ENCODE peak calls at places on chromosome 5, in seven cellular contexts. H is fibroblast of villous mesenchyme, K is IMR-90, I is mesothelial cell of epicardium, M is AG10803, S is astrocyte of the cerebellum, P is cardiac muscle cell. A is an unnamed sample.

GRCh38 chr5:91301459-91301858 is 81.7 kb downstream of the ARRDC3 start:
- DNase-seq in S (no peak), P (peak), I (no peak), H (peak), K (peak), M (peak), A (no peak)

GRCh38 chr5:65152131-65152530 is 329.6 kb downstream of the ADAMTS6 start:
- DNase-seq in P (no peak), S (no peak), M (peak), K (peak), H (peak), I (no peak), A (no peak)

GRCh38 chr5:33230467-33231078 is 210.2 kb upstream of the TARS1 start:
- DNase-seq in M (no peak), S (no peak), H (no peak), K (no peak), P (peak), I (no peak), A (no peak)

GRCh38 chr5:54837939-54838457 is 147.4 kb downstream of the ESM1 start:
- DNase-seq in P (no peak), I (no peak), S (no peak), K (peak), M (no peak), H (no peak), A (no peak)

GRCh38 chr5:80190960-80191359 is 64.9 kb downstream of the SERINC5 start:
- DNase-seq in H (no peak), K (no peak), I (no peak), P (no peak), M (no peak), S (no peak), A (peak)

GRCh38 chr5:115531787-115532367 is 12.7 kb downstream of the FEM1C start:
- DNase-seq in K (no peak), H (no peak), P (no peak), M (no peak), I (no peak), S (no peak), A (no peak)

GRCh38 chr5:65075623-65076250 is 307.0 kb downstream of the CWC27 start:
- DNase-seq in M (no peak), P (no peak), I (no peak), H (peak), K (no peak), S (no peak), A (no peak)

GRCh38 chr5:59840200-59840601 is 53.3 kb downstream of the PDE4D start:
- DNase-seq in S (no peak), P (peak), M (no peak), K (peak), H (peak), I (no peak), A (no peak)

GRCh38 chr5:13976867-13977479 is 32.5 kb upstream of the DNAH5 start:
- DNase-seq in S (peak), I (no peak), H (peak), P (peak), M (peak), K (peak), A (peak)

GRCh38 chr5:170846416-170846815 is 15.4 kb upstream of the RANBP17 start:
- DNase-seq in M (no peak), H (peak), S (no peak), I (no peak), P (no peak), K (no peak), A (no peak)

GRCh38 chr5:177491983-177492746 is 5.2 kb downstream of the PDLIM7 start:
- DNase-seq in H (no peak), I (no peak), M (no peak), P (no peak), K (no peak), S (no peak), A (no peak)

GRCh38 chr5:64666058-64666457 is 24.2 kb upstream of the SHISAL2B start:
- DNase-seq in P (peak), S (no peak), K (peak), H (peak), M (peak), I (no peak), A (no peak)

GRCh38 chr5:151492729-151493128 is 45.3 kb downstream of the SLC36A1 start:
- DNase-seq in M (peak), I (no peak), K (peak), H (peak), S (no peak), P (peak), A (no peak)

GRCh38 chr5:150245111-150245789 is 44.3 kb downstream of the CAMK2A start:
- DNase-seq in M (peak), P (peak), K (peak), H (peak), I (no peak), S (no peak), A (no peak)

GRCh38 chr5:168434746-168435321 is 51.4 kb upstream of the RARS1 start:
- DNase-seq in P (no peak), S (no peak), M (peak), H (no peak), I (no peak), K (peak), A (no peak)

GRCh38 chr5:149550267-149550582 is 1.0 kb downstream of the CSNK1A1 start:
- DNase-seq in M (peak), H (peak), I (no peak), S (peak), K (peak), P (peak), A (no peak)

GRCh38 chr5:143601917-143602333 is 198.4 kb upstream of the NR3C1 start:
- DNase-seq in M (no peak), K (no peak), I (no peak), H (no peak), P (no peak), S (no peak), A (no peak)

GRCh38 chr5:104189031-104189430 is 626.4 kb upstream of the NUDT12 start:
- DNase-seq in K (peak), P (peak), H (peak), M (peak), S (peak), I (no peak), A (no peak)

GRCh38 chr5:159102294-159102934 is 2.7 kb upstream of the EBF1 start:
- DNase-seq in I (no peak), P (no peak), K (no peak), H (no peak), M (peak), S (no peak), A (peak)

GRCh38 chr5:150780816-150781221 is 2.3 kb downstream of the SMIM3 start:
- DNase-seq in M (peak), K (peak), P (peak), I (no peak), S (no peak), H (peak), A (no peak)

GRCh38 chr5:141825836-141826560 is 52.2 kb downstream of the PCDH1 start:
- DNase-seq in P (no peak), K (no peak), S (no peak), H (peak), M (no peak), I (no peak), A (no peak)

GRCh38 chr5:53557386-53557785 is 3.1 kb upstream of the NDUFS4 start:
- DNase-seq in H (no peak), S (no peak), M (peak), I (no peak), K (peak), P (no peak), A (no peak)

GRCh38 chr5:156295434-156295833 is 31.5 kb upstream of the SGCD start:
- DNase-seq in K (no peak), P (no peak), I (no peak), M (no peak), H (no peak), S (no peak), A (no peak)

GRCh38 chr5:157520911-157521703 is 54.5 kb downstream of the ADAM19 start:
- DNase-seq in M (peak), H (peak), P (peak), S (no peak), K (peak), I (no peak), A (no peak)

GRCh38 chr5:53403291-53403690 is 77.1 kb upstream of the FST start:
- DNase-seq in I (no peak), K (peak), M (peak), H (no peak), P (peak), S (peak), A (no peak)

GRCh38 chr5:1093361-1093760 is 18.5 kb downstream of the SLC12A7 start:
- DNase-seq in I (no peak), M (no peak), S (no peak), H (no peak), P (no peak), K (no peak), A (no peak)

GRCh38 chr5:143024227-143024920 is 254.2 kb downstream of the ARHGAP26 start:
- DNase-seq in K (no peak), I (no peak), M (no peak), P (no peak), S (no peak), H (no peak), A (no peak)

GRCh38 chr5:6088706-6089105 is 289.6 kb downstream of the MED10 start:
- DNase-seq in S (no peak), K (no peak), P (no peak), I (no peak), M (no peak), H (no peak), A (no peak)

DNA sequence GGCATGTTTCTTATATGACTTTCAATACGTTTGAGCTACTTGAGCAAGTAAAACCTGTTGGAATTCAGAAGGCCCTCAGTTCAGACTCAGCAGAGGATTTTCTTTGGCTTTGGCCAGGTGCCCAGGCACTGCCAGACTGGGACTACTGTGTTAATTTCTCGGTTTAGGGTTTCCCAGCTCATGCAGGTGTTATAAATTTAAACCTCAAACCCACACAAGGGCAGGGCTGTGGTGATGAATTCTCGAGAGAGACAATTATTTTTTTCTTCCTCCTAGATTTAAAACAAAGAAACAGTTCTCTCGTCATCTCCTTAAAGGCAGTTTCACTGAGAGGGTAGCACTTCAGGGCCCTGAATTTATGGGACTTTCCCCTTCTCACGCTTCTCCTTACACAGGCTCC is 406.0 kb upstream of the PIK3R1 start:
- DNase-seq in S (peak), H (no peak), K (no peak), P (no peak), I (peak), M (no peak), A (no peak)
- TF ChIP-seq CTCF in S (no peak), H (no peak), K (no peak), P (no peak), I (no peak), M (no peak), A (no peak)

GRCh38 chr5:41508186-41508585 is 2.2 kb downstream of the PLCXD3 start:
- DNase-seq in M (no peak), H (no peak), S (no peak), P (no peak), I (no peak), K (no peak), A (no peak)

GRCh38 chr5:41509399-41510175 is 814 bp downstream of the PLCXD3 start:
- DNase-seq in K (no peak), P (no peak), S (no peak), I (no peak), H (no peak), M (no peak), A (no peak)

GRCh38 chr5:41510176-41510831 is at the start of gene PLCXD3:
- DNase-seq in S (no peak), H (no peak), P (peak), I (no peak), M (no peak), K (no peak), A (no peak)

GRCh38 chr5:41507501-41507900 is 2.9 kb downstream of the PLCXD3 start:
- DNase-seq in S (no peak), I (no peak), M (no peak), K (no peak), H (no peak), P (no peak), A (no peak)

DNA sequence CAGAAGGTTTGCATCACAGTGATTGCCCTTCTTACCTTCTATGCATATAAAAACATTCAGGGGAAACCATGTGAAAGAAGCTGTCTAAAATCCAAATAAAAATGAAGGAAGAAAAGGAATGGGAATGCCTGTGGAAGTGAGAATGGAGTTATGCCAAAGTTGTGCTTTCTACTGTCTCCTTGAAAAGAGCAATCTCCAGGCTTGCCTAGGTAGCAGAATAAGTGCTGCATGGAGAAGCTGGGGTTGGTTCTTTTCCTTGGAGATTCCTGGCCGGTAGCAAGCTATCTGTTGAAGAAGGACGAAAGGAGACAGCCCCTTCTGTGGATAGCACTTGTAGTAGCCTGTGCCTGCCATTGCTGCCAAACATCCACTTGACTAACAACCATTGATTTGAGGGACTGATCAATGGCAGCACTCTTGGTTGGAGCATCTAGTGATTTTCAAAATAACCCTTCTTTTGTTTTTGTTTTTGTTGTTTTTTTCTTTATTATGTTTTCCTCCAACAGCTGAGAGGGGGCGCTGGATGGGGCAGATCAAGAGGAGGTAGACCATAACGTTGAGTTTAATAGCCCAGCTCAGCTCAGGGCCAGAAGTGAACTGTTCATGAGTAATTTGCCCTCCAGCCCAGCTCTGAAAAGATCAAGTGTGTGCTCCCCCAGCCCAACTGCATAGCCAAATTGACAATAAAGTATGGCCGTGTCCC is 1.6 kb downstream of the PLCXD3 start:
- DNase-seq in S (no peak), P (no peak), M (no peak), K (no peak), H (no peak), I (no peak), A (no peak)
- TF ChIP-seq CTCF in S (no peak), P (no peak), M (no peak), K (no peak), H (no peak), I (no peak), A (no peak)

GRCh38 chr5:82100303-82101077 is 128.7 kb downstream of the ATG10 start:
- DNase-seq in H (no peak), I (no peak), S (no peak), M (no peak), K (peak), P (no peak), A (no peak)
- TF ChIP-seq CTCF in H (no peak), I (no peak), S (no peak), M (no peak), K (no peak), P (no peak), A (no peak)

GRCh38 chr5:8685704-8686103 is 816.8 kb downstream of the MTRR start:
- DNase-seq in M (no peak), H (no peak), P (no peak), K (no peak), I (no peak), S (no peak), A (no peak)
- TF ChIP-seq CTCF in M (no peak), H (no peak), P (no peak), K (peak), I (no peak), S (no peak), A (no peak)

DNA sequence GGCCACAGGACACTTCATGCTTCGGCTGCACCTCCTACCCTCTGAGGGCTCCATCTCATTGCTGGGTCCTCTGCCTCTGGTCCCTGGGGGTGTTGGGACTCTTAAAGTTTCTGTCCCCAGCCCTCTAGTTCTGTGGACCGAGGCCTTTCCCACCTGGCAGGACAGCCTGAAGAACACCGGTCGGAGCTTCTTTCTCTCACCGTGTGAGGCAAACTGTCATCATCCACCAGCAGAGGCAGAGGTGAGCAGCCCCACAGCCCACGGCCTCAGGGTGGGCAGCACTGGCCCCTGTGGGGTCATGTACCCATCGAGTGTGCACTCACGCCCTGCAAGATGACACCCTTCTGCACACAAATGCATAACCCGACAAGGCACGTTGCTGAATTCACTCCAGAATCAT is 49.9 kb downstream of the IRX2 start:
- DNase-seq in H (no peak), M (no peak), S (no peak), P (no peak), K (no peak), I (no peak), A (no peak)
- TF ChIP-seq CTCF in H (no peak), M (no peak), S (peak), P (no peak), K (no peak), I (no peak), A (no peak)

DNA sequence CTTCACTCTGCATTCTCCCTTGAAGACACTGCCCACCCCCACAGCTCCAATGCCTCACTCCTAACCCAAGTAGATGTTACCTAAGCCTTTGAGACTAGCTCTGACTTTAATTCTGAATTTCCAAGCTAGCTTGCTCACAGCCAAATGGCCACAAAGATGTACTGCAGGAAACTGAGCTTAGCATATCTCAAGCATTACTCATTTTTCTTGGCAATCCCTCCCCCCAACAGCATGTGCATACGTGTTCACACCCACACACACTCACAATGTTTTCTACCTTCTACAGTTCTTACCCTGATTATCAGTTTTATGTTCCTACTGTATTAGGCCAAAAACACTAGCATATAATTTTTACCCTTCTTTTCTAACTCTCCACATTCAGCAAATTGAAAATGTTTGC is 13.7 kb upstream of the GRIA1 start:
- DNase-seq in S (peak), M (peak), H (peak), K (peak), P (peak), I (no peak), A (no peak)
- TF ChIP-seq CTCF in S (peak), M (peak), H (peak), K (peak), P (peak), I (no peak), A (no peak)

DNA sequence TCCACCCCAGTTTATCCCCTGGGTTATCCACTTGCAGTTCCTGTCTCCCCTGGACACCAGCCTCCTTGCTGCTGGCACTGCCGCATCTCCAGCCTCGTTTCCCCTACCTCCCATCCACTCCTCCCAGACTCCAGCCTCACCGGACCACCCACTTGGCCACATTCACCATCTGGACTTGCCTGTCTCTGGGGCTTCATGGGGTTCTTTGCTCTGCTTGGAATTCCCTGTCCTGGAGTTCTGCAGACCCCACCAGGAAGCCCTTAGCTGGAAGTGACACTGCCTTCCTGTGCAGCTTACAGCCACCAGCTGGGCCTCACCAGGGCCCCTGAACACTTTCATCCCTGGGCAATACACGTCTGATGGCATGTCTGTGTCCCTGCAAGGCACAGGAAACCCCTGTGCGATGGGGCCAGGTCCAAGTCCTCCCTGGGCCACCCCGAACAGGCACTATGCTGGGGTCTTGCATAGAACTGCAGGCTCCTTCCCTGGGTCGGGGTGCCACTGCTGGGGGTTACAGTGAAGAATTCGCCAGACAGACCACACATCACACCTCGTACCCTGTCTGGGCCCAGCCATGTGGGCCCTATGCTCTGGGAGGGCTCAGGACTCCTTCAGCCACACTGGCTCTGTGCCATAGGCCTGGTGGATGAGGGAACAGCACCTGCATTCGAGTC is 3.0 kb downstream of the FLT4 start:
- DNase-seq in K (no peak), S (no peak), M (no peak), H (no peak), P (no peak), I (no peak), A (no peak)
- TF ChIP-seq CTCF in K (no peak), S (no peak), M (no peak), H (no peak), P (no peak), I (no peak), A (no peak)

GRCh38 chr5:138945421-138946240 is 70.5 kb upstream of the LRRTM2 start:
- DNase-seq in M (no peak), P (no peak), S (no peak), I (no peak), H (no peak), K (no peak), A (no peak)
- TF ChIP-seq CTCF in M (no peak), P (no peak), S (peak), I (no peak), H (no peak), K (no peak), A (peak)

DNA sequence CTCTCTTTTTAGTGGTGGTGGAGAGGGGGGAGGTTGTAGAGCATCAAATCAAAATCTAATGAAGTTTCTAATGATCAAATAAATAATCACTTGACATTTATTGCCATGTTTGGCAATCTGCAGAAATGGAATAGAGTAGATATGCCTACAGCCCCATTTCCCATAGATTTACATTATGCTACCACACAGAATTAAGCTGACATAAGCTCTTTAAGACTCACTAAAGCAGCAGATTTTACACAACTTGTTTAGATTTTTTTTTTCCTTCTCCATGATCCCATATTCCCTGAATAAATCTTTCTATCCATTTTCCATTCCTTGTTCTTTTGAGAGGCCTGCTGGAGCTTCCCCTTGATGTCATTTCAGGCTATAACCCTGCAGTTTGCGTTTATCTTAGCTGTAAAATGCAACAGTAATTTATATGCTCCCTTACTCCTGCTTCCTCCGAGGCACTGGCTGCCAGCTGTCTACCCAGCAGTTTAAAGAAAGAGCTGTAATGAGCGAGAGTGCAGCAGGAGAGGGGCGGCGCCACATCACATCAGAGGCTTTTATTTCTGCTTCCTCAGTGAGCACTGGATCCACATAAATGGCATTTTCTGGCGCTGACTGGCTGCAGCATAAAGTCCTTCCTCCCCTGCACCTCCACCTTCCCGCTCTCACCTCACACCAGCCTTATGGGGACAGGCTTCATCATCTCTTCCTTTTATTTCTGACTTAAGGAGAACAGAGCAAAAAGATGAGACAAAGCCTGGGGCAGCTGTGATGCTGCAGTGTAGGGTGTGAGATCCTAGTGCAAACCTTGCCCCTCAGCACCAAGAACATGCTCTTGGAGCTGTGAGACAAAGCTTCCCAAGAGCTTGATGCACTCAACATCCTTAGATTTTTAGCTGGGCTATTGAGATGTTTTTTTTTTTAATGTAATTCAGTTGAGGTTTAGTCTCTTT is 829.4 kb upstream of the ZNF608 start:
- DNase-seq in S (no peak), I (no peak), K (no peak), H (peak), P (no peak), M (no peak), A (no peak)
- TF ChIP-seq CTCF in S (no peak), I (no peak), K (no peak), H (no peak), P (no peak), M (no peak), A (no peak)

A was measured in OCI-LY7.